ENCODE peak calls at places on chromosome 21, in four cellular contexts. One of them, this sample, is unnamed.
A peak's percentile ranks its signal among the peaks of the same experiment; 100 is the strongest.

GRCh38 chr21:28822882-28823335 is 169.8 kb downstream of the LTN1 start:
- DNase-seq in neural crest cell: no peak
- DNase-seq in CD8-positive, alpha-beta T cell: no peak
- DNase-seq in fibroblast of mammary gland: peak; percentile 39
- DNase-seq in this sample: no peak

GRCh38 chr21:44461005-44461404 is 5.7 kb downstream of the LRRC3 start:
- DNase-seq in fibroblast of mammary gland: no peak
- DNase-seq in CD8-positive, alpha-beta T cell: no peak
- DNase-seq in neural crest cell: no peak
- DNase-seq in this sample: no peak

GRCh38 chr21:41603476-41603875 is 95.5 kb upstream of the TMPRSS2 start:
- DNase-seq in neural crest cell: no peak
- DNase-seq in CD8-positive, alpha-beta T cell: no peak
- DNase-seq in fibroblast of mammary gland: no peak
- DNase-seq in this sample: no peak

GRCh38 chr21:41627428-41627827 is 119.5 kb upstream of the TMPRSS2 start:
- DNase-seq in fibroblast of mammary gland: peak; percentile 93
- DNase-seq in CD8-positive, alpha-beta T cell: no peak
- DNase-seq in neural crest cell: no peak
- DNase-seq in this sample: no peak

GRCh38 chr21:31730687-31731111 is 1.2 kb downstream of the SCAF4 start:
- DNase-seq in fibroblast of mammary gland: no peak
- DNase-seq in CD8-positive, alpha-beta T cell: no peak
- DNase-seq in neural crest cell: no peak
- DNase-seq in this sample: no peak

GRCh38 chr21:33840771-33841170 is 74.8 kb downstream of the ATP5PO start:
- DNase-seq in neural crest cell: no peak
- DNase-seq in CD8-positive, alpha-beta T cell: no peak
- DNase-seq in fibroblast of mammary gland: no peak
- DNase-seq in this sample: no peak

GRCh38 chr21:46637952-46638746 is 2.7 kb downstream of the PRMT2 start:
- DNase-seq in neural crest cell: no peak
- DNase-seq in CD8-positive, alpha-beta T cell: no peak
- DNase-seq in fibroblast of mammary gland: peak; percentile 10
- DNase-seq in this sample: no peak

GRCh38 chr21:41235214-41235613 is 67.3 kb downstream of the BACE2 start:
- DNase-seq in fibroblast of mammary gland: no peak
- DNase-seq in CD8-positive, alpha-beta T cell: no peak
- DNase-seq in neural crest cell: no peak
- DNase-seq in this sample: no peak

GRCh38 chr21:31278511-31279155 is 65.4 kb downstream of the TIAM1 start:
- DNase-seq in neural crest cell: no peak
- DNase-seq in CD8-positive, alpha-beta T cell: no peak
- DNase-seq in fibroblast of mammary gland: peak; percentile 11
- DNase-seq in this sample: no peak

GRCh38 chr21:42980312-42980958 is 6.1 kb downstream of the PKNOX1 start:
- DNase-seq in fibroblast of mammary gland: no peak
- DNase-seq in neural crest cell: no peak
- DNase-seq in CD8-positive, alpha-beta T cell: no peak
- DNase-seq in this sample: no peak

GRCh38 chr21:42013338-42013737 is 3.2 kb upstream of the ZBTB21 start:
- DNase-seq in CD8-positive, alpha-beta T cell: no peak
- DNase-seq in neural crest cell: no peak
- DNase-seq in fibroblast of mammary gland: no peak
- DNase-seq in this sample: no peak

GRCh38 chr21:42565886-42566523 is 52.4 kb downstream of the SLC37A1 start:
- DNase-seq in CD8-positive, alpha-beta T cell: peak; percentile 40
- DNase-seq in fibroblast of mammary gland: no peak
- DNase-seq in neural crest cell: no peak
- DNase-seq in this sample: no peak

GRCh38 chr21:25682382-25682781 is 43.3 kb downstream of the JAM2 start:
- DNase-seq in neural crest cell: no peak
- DNase-seq in CD8-positive, alpha-beta T cell: no peak
- DNase-seq in fibroblast of mammary gland: no peak
- DNase-seq in this sample: no peak

GRCh38 chr21:26469789-26470188 is 103.3 kb downstream of the CYYR1 start:
- DNase-seq in fibroblast of mammary gland: peak; percentile 83
- DNase-seq in neural crest cell: no peak
- DNase-seq in CD8-positive, alpha-beta T cell: no peak
- DNase-seq in this sample: peak; percentile 52

GRCh38 chr21:26888256-26888655 is 43.0 kb upstream of the ADAMTS1 start:
- DNase-seq in neural crest cell: no peak
- DNase-seq in CD8-positive, alpha-beta T cell: no peak
- DNase-seq in fibroblast of mammary gland: no peak
- DNase-seq in this sample: no peak

GRCh38 chr21:27807596-27807995 is 840.7 kb upstream of the ADAMTS5 start:
- DNase-seq in fibroblast of mammary gland: no peak
- DNase-seq in neural crest cell: no peak
- DNase-seq in CD8-positive, alpha-beta T cell: no peak
- DNase-seq in this sample: no peak

GRCh38 chr21:14553422-14553821 is 7.3 kb upstream of the SAMSN1 start:
- DNase-seq in fibroblast of mammary gland: no peak
- DNase-seq in CD8-positive, alpha-beta T cell: no peak
- DNase-seq in neural crest cell: no peak
- DNase-seq in this sample: no peak

DNA sequence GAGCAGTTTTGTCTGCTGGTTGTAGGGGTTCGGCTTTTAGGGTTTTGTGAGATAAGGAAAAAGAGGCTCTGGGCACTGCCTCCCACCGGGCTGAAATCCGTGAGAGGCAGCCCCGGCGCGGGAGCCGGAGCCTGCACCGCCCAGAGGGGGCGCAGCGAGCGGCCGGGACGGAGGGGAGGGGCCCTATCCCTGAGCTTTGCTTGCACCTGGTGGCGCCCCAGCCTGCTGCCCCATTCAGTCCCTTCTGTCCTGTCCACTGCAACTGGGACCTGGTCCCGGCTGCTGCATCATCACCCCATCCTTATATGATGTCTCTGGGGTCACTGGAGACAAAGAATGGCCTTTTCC is 512 bp upstream of the KCNJ6 start:
- DNase-seq in fibroblast of mammary gland: no peak
- DNase-seq in CD8-positive, alpha-beta T cell: no peak
- DNase-seq in neural crest cell: peak; percentile 61
- DNase-seq in this sample: no peak
- TF ChIP-seq CTCF in fibroblast of mammary gland: no peak
- TF ChIP-seq CTCF in CD8-positive, alpha-beta T cell: no peak
- TF ChIP-seq CTCF in neural crest cell: peak; percentile 10
- TF ChIP-seq CTCF in this sample: no peak

DNA sequence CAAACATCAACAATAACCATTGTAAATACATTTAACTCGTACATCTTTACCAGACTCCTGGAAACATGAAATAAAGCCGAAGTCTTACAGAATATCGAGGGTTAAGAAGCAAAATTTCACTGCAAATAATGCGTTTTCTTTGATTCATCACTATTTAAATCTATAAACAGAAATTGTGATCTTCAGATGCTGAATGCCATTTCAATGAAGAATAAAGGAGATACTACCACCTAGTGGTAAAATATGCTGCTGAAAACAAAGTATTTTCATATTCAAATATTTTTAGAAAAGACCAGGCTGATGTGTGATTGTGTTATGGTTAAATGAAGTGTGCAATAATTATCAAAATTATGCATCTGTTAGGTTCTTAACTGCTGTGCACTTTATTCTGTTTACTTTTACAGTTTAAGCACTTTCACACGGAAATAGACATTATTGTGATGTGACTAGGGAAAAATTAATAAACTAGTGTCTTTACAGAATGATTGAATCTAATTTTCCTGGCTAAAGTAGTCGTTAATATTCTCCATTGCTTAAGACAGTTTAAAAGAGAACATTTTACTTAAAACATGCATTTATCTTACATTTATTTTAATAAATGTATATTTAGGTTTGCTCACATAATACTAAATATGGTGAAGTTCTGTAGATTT is 1093.1 kb downstream of the MRPL39 start:
- DNase-seq in fibroblast of mammary gland: no peak
- DNase-seq in CD8-positive, alpha-beta T cell: no peak
- DNase-seq in neural crest cell: no peak
- DNase-seq in this sample: no peak
- TF ChIP-seq CTCF in fibroblast of mammary gland: peak; percentile 33
- TF ChIP-seq CTCF in CD8-positive, alpha-beta T cell: peak; percentile 61
- TF ChIP-seq CTCF in neural crest cell: peak; percentile 60
- TF ChIP-seq CTCF in this sample: peak; percentile 62

GRCh38 chr21:45543371-45543709 is 1.1 kb upstream of the SLC19A1 start:
- DNase-seq in fibroblast of mammary gland: no peak
- DNase-seq in CD8-positive, alpha-beta T cell: peak; percentile 47
- DNase-seq in neural crest cell: no peak
- DNase-seq in this sample: no peak

GRCh38 chr21:45541221-45542039 is 810 bp downstream of the SLC19A1 start:
- DNase-seq in neural crest cell: no peak
- DNase-seq in CD8-positive, alpha-beta T cell: peak; percentile 75
- DNase-seq in fibroblast of mammary gland: peak; percentile 58
- DNase-seq in this sample: peak; percentile 84

GRCh38 chr21:45543710-45544448 is 1.6 kb upstream of the SLC19A1 start:
- DNase-seq in neural crest cell: no peak
- DNase-seq in fibroblast of mammary gland: no peak
- DNase-seq in CD8-positive, alpha-beta T cell: peak; percentile 47
- DNase-seq in this sample: no peak

GRCh38 chr21:45542667-45543370 is 579 bp upstream of the SLC19A1 start:
- DNase-seq in CD8-positive, alpha-beta T cell: no peak
- DNase-seq in fibroblast of mammary gland: no peak
- DNase-seq in neural crest cell: no peak
- DNase-seq in this sample: peak; percentile 44

DNA sequence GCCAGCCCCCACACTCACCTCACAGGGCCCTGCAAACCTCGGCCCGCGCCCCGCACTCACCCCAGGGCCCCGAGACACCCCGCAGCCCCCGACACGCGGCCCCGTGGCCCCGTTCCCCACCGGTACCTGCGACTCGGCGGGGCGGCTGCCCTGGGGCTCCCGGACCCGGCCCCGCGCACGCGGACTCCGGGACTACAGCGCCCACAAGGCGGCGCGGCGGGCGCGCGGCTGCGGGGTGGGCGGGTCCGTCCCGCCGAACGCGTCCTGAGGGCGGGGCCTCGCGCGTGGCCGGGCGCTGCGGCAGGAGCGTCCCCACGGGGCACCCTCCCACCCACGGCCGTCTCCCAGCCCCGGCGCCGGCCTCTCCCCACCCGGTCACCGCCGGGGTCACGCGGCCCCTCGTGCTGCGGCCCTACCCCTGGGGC is at the start of gene SLC19A1:
- DNase-seq in neural crest cell: peak; percentile 59
- DNase-seq in CD8-positive, alpha-beta T cell: peak; percentile 84
- DNase-seq in fibroblast of mammary gland: peak; percentile 47
- DNase-seq in this sample: peak; percentile 67
- TF ChIP-seq CTCF in neural crest cell: peak; percentile 51
- TF ChIP-seq CTCF in CD8-positive, alpha-beta T cell: peak; percentile 40
- TF ChIP-seq CTCF in fibroblast of mammary gland: no peak
- TF ChIP-seq CTCF in this sample: peak; percentile 49

GRCh38 chr21:35652872-35653271 is 407.5 kb downstream of the SETD4 start:
- DNase-seq in fibroblast of mammary gland: no peak
- DNase-seq in CD8-positive, alpha-beta T cell: no peak
- DNase-seq in neural crest cell: no peak
- DNase-seq in this sample: no peak
- TF ChIP-seq CTCF in fibroblast of mammary gland: no peak
- TF ChIP-seq CTCF in CD8-positive, alpha-beta T cell: no peak
- TF ChIP-seq CTCF in neural crest cell: no peak
- TF ChIP-seq CTCF in this sample: no peak